ENCODE peak calls at places on chromosome 19, in eight cellular contexts. Y, C, M, G, U, S, K and V are unnamed samples.

GRCh38 chr19:40567040-40567749 is 9.5 kb upstream of the SHKBP1 start:
- DNase-seq in M (no peak), S (no peak), G (no peak), C (no peak), K (no peak), Y (no peak), U (no peak), V (no peak)

GRCh38 chr19:35006999-35007365 is 6.9 kb downstream of the GRAMD1A start:
- DNase-seq in U (no peak), C (no peak), K (no peak), G (no peak), M (peak), S (no peak), Y (no peak), V (no peak)

GRCh38 chr19:7507884-7508283 is 8.0 kb upstream of the ZNF358 start:
- DNase-seq in K (peak), S (no peak), M (no peak), G (peak), U (peak), Y (no peak), C (peak), V (no peak)

GRCh38 chr19:49837009-49837310 is 14.0 kb upstream of the PTOV1 start:
- DNase-seq in C (no peak), S (no peak), U (no peak), M (no peak), G (no peak), Y (no peak), K (no peak), V (no peak)

GRCh38 chr19:15293751-15294505 is 38.4 kb downstream of the BRD4 start:
- DNase-seq in C (no peak), Y (no peak), M (no peak), G (no peak), S (no peak), K (no peak), U (no peak), V (no peak)

GRCh38 chr19:1166872-1167573 is 7.0 kb downstream of the SBNO2 start:
- DNase-seq in S (no peak), Y (no peak), U (no peak), K (no peak), M (no peak), C (no peak), G (no peak), V (no peak)

GRCh38 chr19:18475004-18475453 is 37.1 kb upstream of the ISYNA1 start:
- DNase-seq in C (no peak), S (no peak), M (peak), Y (no peak), K (no peak), G (no peak), U (no peak), V (no peak)

GRCh38 chr19:38744298-38744681 is at the start of gene CAPN12:
- DNase-seq in S (no peak), Y (no peak), C (no peak), M (no peak), U (no peak), K (no peak), G (no peak), V (no peak)

GRCh38 chr19:47274071-47274890 is at the start of gene INAFM1:
- DNase-seq in C (peak), M (peak), S (peak), Y (peak), U (peak), K (peak), G (peak), V (peak)

GRCh38 chr19:30093966-30094770 is 152.1 kb downstream of the URI1 start:
- DNase-seq in S (no peak), Y (no peak), C (no peak), K (no peak), M (no peak), G (no peak), U (no peak), V (no peak)